ENCODE peak calls at places on chromosomes 7 and 10, in six cellular contexts. M is 8988T; L is activated CD8-positive, alpha-beta T cell treated with anti-CD3 and anti-CD28 coated beads for 36 hours; U is GM12892; D is choroid plexus epithelial cell; O is astrocyte. K is an unnamed sample.

GRCh38 chr7:117004899-117005298 is 51.6 kb downstream of the ST7 start:
- DNase-seq in M (no peak), L (no peak), U (no peak), D (peak; percentile 72), O (peak; percentile 43), K (peak; percentile 63)

GRCh38 chr10:53839437-53840039 is 961.5 kb downstream of the PCDH15 start:
- DNase-seq in M (no peak), L (no peak), U (no peak), D (peak; percentile 45), O (no peak), K (peak; percentile 3)

GRCh38 chr7:68503400-68503799 is 1094.9 kb upstream of the AUTS2 start:
- DNase-seq in M (no peak), L (no peak), U (no peak), D (no peak), O (no peak), K (no peak)

GRCh38 chr10:71072820-71073205 is 139.6 kb upstream of the UNC5B start:
- DNase-seq in M (no peak), L (no peak), U (no peak), D (no peak), O (no peak), K (no peak)

GRCh38 chr7:31875424-31875823 is 188.4 kb downstream of the PPP1R17 start:
- DNase-seq in M (no peak), L (no peak), U (no peak), D (no peak), O (no peak), K (no peak)

GRCh38 chr10:122713091-122713885 is 13.6 kb upstream of the C10orf120 start:
- DNase-seq in M (no peak), L (no peak), U (no peak), D (no peak), O (no peak), K (no peak)

GRCh38 chr7:501526-501925 is 18.1 kb downstream of the PDGFA start:
- DNase-seq in M (no peak), L (no peak), U (no peak), D (no peak), O (no peak), K (no peak)

GRCh38 chr7:80467069-80467468 is 44.8 kb downstream of the GNAT3 start:
- DNase-seq in M (no peak), L (no peak), U (no peak), D (peak; percentile 72), O (peak; percentile 12), K (peak; percentile 59)

GRCh38 chr10:70617798-70618568 is 15.4 kb upstream of the PRF1 start:
- DNase-seq in M (no peak), L (peak; percentile 78), U (no peak), D (peak; percentile 14), O (peak; percentile 95), K (peak; percentile 81)

GRCh38 chr10:88236121-88236743 is 346.9 kb downstream of the RNLS start:
- DNase-seq in M (no peak), L (no peak), U (no peak), D (no peak), O (no peak), K (no peak)